ENCODE peak calls at places on chromosome 22, in ten cellular contexts. Q is spleen, T is H1, V is suprapubic skin, E is transverse colon, H is Panc1, C is sigmoid colon, K is endothelial cell of umbilical vein, Z is GM23338, R is stomach. S is an unnamed sample.

GRCh38 chr22:36223504-36223903 is 15.8 kb downstream of the APOL2 start:
- DNase-seq in Q (no peak), T (no peak), V (no peak), E (no peak), H (no peak), C (no peak), K (no peak), Z (no peak), R (no peak), S (no peak)

GRCh38 chr22:20211997-20212753 is 55.9 kb downstream of the RTN4R start:
- DNase-seq in Q (no peak), T (no peak), V (no peak), E (peak; percentile 57), H (no peak), C (peak; percentile 77), K (no peak), Z (no peak), R (peak; percentile 89), S (no peak)

GRCh38 chr22:20807315-20807752 is 33.4 kb downstream of the SERPIND1 start:
- DNase-seq in Q (no peak), T (no peak), V (no peak), E (no peak), H (peak; percentile 38), C (no peak), K (no peak), Z (no peak), R (no peak), S (no peak)

GRCh38 chr22:41822289-41823057 is 10.4 kb upstream of the SREBF2 start:
- DNase-seq in Q (no peak), T (no peak), V (no peak), E (no peak), H (peak; percentile 33), C (no peak), K (peak; percentile 65), Z (peak; percentile 79), R (no peak), S (no peak)

GRCh38 chr22:24486501-24486921 is 8.6 kb upstream of the UPB1 start:
- DNase-seq in Q (no peak), T (no peak), V (no peak), E (no peak), H (no peak), C (no peak), K (peak; percentile 77), Z (no peak), R (no peak), S (no peak)

GRCh38 chr22:26169312-26170111 is at the start of gene SEZ6L:
- DNase-seq in Q (peak; percentile 77), T (no peak), V (no peak), E (no peak), H (no peak), C (no peak), K (no peak), Z (peak; percentile 79), R (no peak), S (no peak)

GRCh38 chr22:35445933-35446332 is 46.0 kb downstream of the MCM5 start:
- DNase-seq in Q (no peak), T (no peak), V (no peak), E (no peak), H (no peak), C (peak; percentile 84), K (no peak), Z (no peak), R (no peak), S (no peak)

GRCh38 chr22:36497910-36498669 is 8.8 kb downstream of the FOXRED2 start:
- DNase-seq in Q (no peak), T (no peak), V (no peak), E (no peak), H (no peak), C (no peak), K (no peak), Z (peak; percentile 15), R (no peak), S (no peak)

GRCh38 chr22:35376728-35377472 is 4.0 kb upstream of the HMOX1 start:
- DNase-seq in Q (peak; percentile 93), T (peak; percentile 94), V (peak; percentile 97), E (peak; percentile 94), H (peak; percentile 75), C (peak; percentile 98), K (peak; percentile 99), Z (peak; percentile 100), R (peak; percentile 91), S (peak; percentile 99)

GRCh38 chr22:48228468-48228867 is 1466.0 kb downstream of the TBC1D22A start:
- DNase-seq in Q (peak; percentile 24), T (no peak), V (no peak), E (no peak), H (no peak), C (no peak), K (no peak), Z (no peak), R (no peak), S (peak; percentile 53)
- TF ChIP-seq POLR2AphosphoS5 in Q (no peak), T (no peak), V (no peak), E (no peak), H (no peak), C (no peak), K (no peak), Z (no peak), R (no peak), S (no peak)

GRCh38 chr22:37568448-37569008 is 8.2 kb downstream of the CDC42EP1 start:
- DNase-seq in Q (no peak), T (no peak), V (no peak), E (no peak), H (no peak), C (no peak), K (no peak), Z (no peak), R (no peak), S (no peak)

GRCh38 chr22:37567991-37568390 is 7.7 kb downstream of the CDC42EP1 start:
- DNase-seq in Q (no peak), T (no peak), V (no peak), E (no peak), H (no peak), C (no peak), K (no peak), Z (no peak), R (no peak), S (no peak)

GRCh38 chr22:37566329-37566837 is 6.1 kb downstream of the CDC42EP1 start:
- DNase-seq in Q (peak; percentile 91), T (no peak), V (no peak), E (peak; percentile 44), H (no peak), C (no peak), K (no peak), Z (no peak), R (no peak), S (no peak)

GRCh38 chr22:37565830-37566229 is 5.5 kb downstream of the CDC42EP1 start:
- DNase-seq in Q (no peak), T (no peak), V (no peak), E (no peak), H (no peak), C (no peak), K (no peak), Z (no peak), R (no peak), S (no peak)

GRCh38 chr22:37566903-37567798 is 6.9 kb downstream of the CDC42EP1 start:
- DNase-seq in Q (peak; percentile 98), T (no peak), V (peak; percentile 89), E (peak; percentile 95), H (no peak), C (peak; percentile 88), K (peak; percentile 58), Z (peak; percentile 93), R (peak; percentile 96), S (peak; percentile 96)
- H3K4me1 ChIP-seq in Q (peaks cover 70% of the 10 kb centered on the region), T (peaks cover 21% of the 10 kb centered on the region), V (peaks cover 79% of the 10 kb centered on the region), E (peaks cover 83% of the 10 kb centered on the region), H (peaks cover 44% of the 10 kb centered on the region), C (peaks cover 54% of the 10 kb centered on the region), K (peaks cover 43% of the 10 kb centered on the region), Z (peaks cover 32% of the 10 kb centered on the region), R (peaks cover 96% of the 10 kb centered on the region), S (peaks cover 79% of the 10 kb centered on the region)

GRCh38 chr22:43883719-43884415 is 7.9 kb downstream of the PNPLA5 start:
- DNase-seq in Q (peak; percentile 60), T (no peak), V (no peak), E (no peak), H (no peak), C (peak; percentile 48), K (no peak), Z (no peak), R (no peak), S (no peak)

GRCh38 chr22:43881091-43882061 is 10.4 kb downstream of the PNPLA5 start:
- DNase-seq in Q (peak; percentile 66), T (no peak), V (peak; percentile 53), E (no peak), H (no peak), C (peak; percentile 62), K (no peak), Z (no peak), R (no peak), S (no peak)

GRCh38 chr22:43882122-43882767 is 9.6 kb downstream of the PNPLA5 start:
- DNase-seq in Q (peak; percentile 35), T (no peak), V (no peak), E (no peak), H (no peak), C (peak; percentile 26), K (no peak), Z (no peak), R (no peak), S (no peak)

GRCh38 chr22:43884600-43885318 is 7.1 kb downstream of the PNPLA5 start:
- DNase-seq in Q (peak; percentile 82), T (no peak), V (no peak), E (peak; percentile 49), H (peak; percentile 20), C (peak; percentile 61), K (peak; percentile 25), Z (peak; percentile 93), R (peak; percentile 57), S (no peak)

DNA sequence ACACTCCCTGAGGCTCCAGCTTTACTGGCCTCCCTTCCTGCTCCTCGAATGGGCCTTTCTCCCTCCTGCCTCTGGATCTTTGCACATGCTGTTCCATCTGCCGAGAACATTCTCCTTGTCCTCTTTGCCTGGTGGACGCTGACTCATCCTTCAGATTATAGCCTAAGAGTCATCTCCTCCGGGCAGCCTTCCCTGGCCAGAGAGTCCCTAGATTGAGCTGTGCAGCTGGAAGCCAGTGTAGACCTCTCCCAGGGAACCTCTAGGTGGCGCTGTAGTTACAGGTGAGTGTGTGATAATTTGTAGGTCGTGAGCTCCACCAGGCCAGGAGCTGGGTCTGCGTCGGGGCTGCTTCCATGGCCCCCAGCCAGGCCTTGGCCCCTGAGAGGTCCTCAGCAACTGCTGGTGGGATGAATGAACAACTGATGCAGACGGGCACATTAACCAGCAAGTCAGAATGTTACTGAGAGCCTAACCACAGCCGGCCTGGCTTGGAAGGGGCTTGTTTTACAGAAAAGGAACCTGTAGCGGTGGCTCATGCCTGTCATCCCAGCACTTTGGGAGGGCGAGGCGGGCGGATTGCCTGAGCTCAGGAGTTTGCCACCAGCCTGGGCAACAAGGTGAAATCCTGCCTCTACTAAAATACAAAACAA is 8.7 kb downstream of the PNPLA5 start:
- DNase-seq in Q (peak; percentile 56), T (peak; percentile 65), V (no peak), E (peak; percentile 36), H (peak; percentile 41), C (peak; percentile 54), K (peak; percentile 48), Z (peak; percentile 96), R (peak; percentile 37), S (no peak)
- TF ChIP-seq CTCF in Q (peak; percentile 58), T (peak; percentile 92), V (no peak), E (peak; percentile 40), H (peak; percentile 85), C (no peak), K (peak; percentile 71), Z (peak; percentile 88), R (no peak), S (peak; percentile 11)

DNA sequence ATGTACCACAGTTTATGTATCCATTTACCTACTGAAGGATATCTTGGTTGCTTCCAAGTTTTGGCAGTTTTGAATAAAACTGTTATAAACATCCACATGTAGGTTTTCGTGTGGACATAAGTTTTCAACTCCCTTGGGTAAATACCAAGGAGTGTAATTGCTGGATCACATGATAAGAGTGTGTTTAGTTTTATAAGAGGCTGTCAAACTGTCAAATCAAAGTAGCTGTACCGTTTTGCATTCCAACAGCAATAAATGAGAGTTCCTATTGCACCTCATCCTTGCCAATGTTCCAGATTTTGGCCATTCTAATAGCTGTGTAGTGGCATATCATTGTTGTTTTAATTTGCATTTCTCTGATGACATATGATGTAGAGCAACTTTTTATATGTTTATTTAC is 190.7 kb upstream of the SYN3 start:
- DNase-seq in Q (no peak), T (no peak), V (no peak), E (no peak), H (no peak), C (no peak), K (no peak), Z (no peak), R (no peak), S (no peak)
- TF ChIP-seq POLR2AphosphoS5 in Q (no peak), T (no peak), V (no peak), E (no peak), H (no peak), C (no peak), K (no peak), Z (no peak), R (no peak), S (no peak)

S was measured in esophagus muscularis mucosa.